ENCODE peak calls at places on chromosomes 16 and 17, in five cellular contexts. L, S, J, K and B are unnamed samples.

GRCh38 chr16:13153696-13154095 is 252.3 kb downstream of the SHISA9 start:
- DNase-seq in S (no peak), J (no peak), L (no peak), K (no peak), B (no peak)

GRCh38 chr17:40538019-40538935 is 27.0 kb downstream of the CCR7 start:
- DNase-seq in L (peak), S (no peak), K (no peak), J (no peak), B (no peak)

GRCh38 chr16:85812031-85812807 is 12.7 kb downstream of the COX4I1 start:
- DNase-seq in K (no peak), L (no peak), S (no peak), J (no peak), B (no peak)

GRCh38 chr17:66541461-66542182 is 239.2 kb downstream of the PRKCA start:
- DNase-seq in L (no peak), K (no peak), J (no peak), S (peak), B (no peak)

GRCh38 chr17:31859487-31860008 is 504 bp upstream of the COPRS start:
- DNase-seq in J (peak), L (no peak), K (no peak), S (no peak), B (peak)

GRCh38 chr17:66465701-66466100 is 163.3 kb downstream of the PRKCA start:
- DNase-seq in K (no peak), J (no peak), L (no peak), S (peak), B (no peak)

GRCh38 chr16:15961060-15961511 is 11.7 kb downstream of the ABCC1 start:
- DNase-seq in S (no peak), K (no peak), J (no peak), L (peak), B (no peak)

GRCh38 chr16:86819523-86819887 is 241.2 kb downstream of the FOXL1 start:
- DNase-seq in J (no peak), S (no peak), L (no peak), K (no peak), B (no peak)

GRCh38 chr17:79510071-79510470 is 100.8 kb downstream of the RBFOX3 start:
- DNase-seq in K (no peak), S (no peak), J (no peak), L (no peak), B (no peak)

GRCh38 chr16:86929149-86929871 is 351.0 kb downstream of the FOXL1 start:
- DNase-seq in J (peak), L (peak), S (peak), K (no peak), B (no peak)

GRCh38 chr16:48353565-48354163 is 31.5 kb downstream of the SIAH1 start:
- DNase-seq in L (peak), S (peak), K (peak), J (peak), B (peak)

GRCh38 chr17:81487487-81488275 is 24.9 kb downstream of the ACTG1 start:
- DNase-seq in L (peak), K (peak), S (peak), J (peak), B (peak)

GRCh38 chr16:85141491-85142128 is 29.3 kb upstream of the CIBAR2 start:
- DNase-seq in L (no peak), J (no peak), K (no peak), S (no peak), B (no peak)

GRCh38 chr16:50666658-50667496 is 14.2 kb downstream of the SNX20 start:
- DNase-seq in K (no peak), J (no peak), L (no peak), S (no peak), B (peak)

GRCh38 chr17:35577826-35578194 is 561 bp downstream of the PEX12 start:
- DNase-seq in J (peak), L (peak), S (peak), K (no peak), B (no peak)

GRCh38 chr16:48910214-48910613 is 300.2 kb upstream of the N4BP1 start:
- DNase-seq in J (no peak), S (no peak), K (no peak), L (no peak), B (no peak)

GRCh38 chr17:42194133-42194899 is at the start of gene GHDC:
- DNase-seq in L (peak), S (peak), J (peak), K (peak), B (peak)

GRCh38 chr17:1221209-1221608 is 41.4 kb upstream of the ABR start:
- DNase-seq in K (no peak), J (peak), L (no peak), S (no peak), B (no peak)

GRCh38 chr16:85028638-85029412 is 1.2 kb downstream of the KIAA0513 start:
- DNase-seq in K (no peak), L (peak), S (peak), J (peak), B (no peak)

GRCh38 chr17:13437966-13438779 is 163.6 kb downstream of the HS3ST3A1 start:
- DNase-seq in L (no peak), J (no peak), K (peak), S (peak), B (no peak)

GRCh38 chr16:31706318-31706717 is 167.3 kb upstream of the ZNF267 start:
- DNase-seq in L (no peak), S (no peak), K (no peak), J (no peak), B (no peak)

GRCh38 chr17:41544497-41544896 is 16.4 kb upstream of the KRT19 start:
- DNase-seq in L (no peak), J (no peak), S (no peak), K (no peak), B (no peak)

GRCh38 chr16:17448640-17449638 is 21.8 kb downstream of the XYLT1 start:
- DNase-seq in K (no peak), S (no peak), L (no peak), J (no peak), B (no peak)

GRCh38 chr17:73013816-73014663 is 78.4 kb downstream of the SLC39A11 start:
- DNase-seq in S (peak), K (no peak), J (no peak), L (peak), B (no peak)

GRCh38 chr16:5875416-5875815 is 777.8 kb upstream of the EEF2KMT start:
- DNase-seq in S (no peak), J (no peak), L (no peak), K (no peak), B (no peak)

GRCh38 chr17:73616873-73617430 is 27.3 kb downstream of the SDK2 start:
- DNase-seq in L (no peak), K (no peak), S (no peak), J (no peak), B (no peak)

GRCh38 chr16:57938936-57939871 is 31.7 kb downstream of the CNGB1 start:
- DNase-seq in S (no peak), L (peak), K (no peak), J (peak), B (no peak)

GRCh38 chr17:11412653-11413052 is 171.6 kb downstream of the SHISA6 start:
- DNase-seq in S (no peak), L (no peak), K (no peak), J (no peak), B (no peak)

GRCh38 chr17:81995463-81996231 is 18.2 kb downstream of the ASPSCR1 start:
- DNase-seq in K (no peak), L (no peak), S (no peak), J (no peak), B (peak)

GRCh38 chr17:19383681-19384470 is 3.1 kb downstream of the MFAP4 start:
- DNase-seq in K (no peak), S (no peak), J (no peak), L (peak), B (no peak)

GRCh38 chr16:59586331-59586730 is 852.2 kb upstream of the GOT2 start:
- DNase-seq in L (no peak), J (no peak), S (no peak), K (no peak), B (no peak)

GRCh38 chr17:82383411-82383810 is 11.8 kb downstream of the UTS2R start:
- DNase-seq in S (no peak), K (no peak), J (no peak), L (no peak), B (no peak)

GRCh38 chr17:5584383-5584951 is at the start of gene NLRP1:
- DNase-seq in L (peak), J (peak), K (no peak), S (peak), B (peak)

GRCh38 chr17:83054518-83055125 is 24.8 kb upstream of the METRNL start:
- DNase-seq in J (no peak), S (no peak), K (no peak), L (no peak), B (no peak)

GRCh38 chr17:50864747-50865059 is 1.5 kb downstream of the TOB1 start:
- DNase-seq in K (no peak), J (no peak), S (no peak), L (no peak), B (no peak)

GRCh38 chr17:50865868-50866260 is 290 bp downstream of the TOB1 start:
- DNase-seq in K (no peak), L (no peak), S (no peak), J (no peak), B (no peak)

GRCh38 chr17:50863931-50864330 is 2.2 kb downstream of the TOB1 start:
- DNase-seq in J (no peak), L (no peak), S (no peak), K (no peak), B (no peak)

GRCh38 chr17:50866261-50866949 is at the start of gene TOB1:
- DNase-seq in L (peak), K (peak), S (peak), J (peak), B (peak)

GRCh38 chr17:50865060-50865867 is 890 bp downstream of the TOB1 start:
- DNase-seq in K (peak), L (peak), S (peak), J (peak), B (peak)
- H3K14ac ChIP-seq in K (peak), L (peak), S (peak), J (peak), B (peak)

GRCh38 chr17:8376302-8377067 is at the start of gene KRABD2:
- DNase-seq in L (peak), K (peak), J (peak), S (peak), B (peak)
- H3K14ac ChIP-seq in L (peak), K (no peak), J (peak), S (peak), B (peak)

DNA sequence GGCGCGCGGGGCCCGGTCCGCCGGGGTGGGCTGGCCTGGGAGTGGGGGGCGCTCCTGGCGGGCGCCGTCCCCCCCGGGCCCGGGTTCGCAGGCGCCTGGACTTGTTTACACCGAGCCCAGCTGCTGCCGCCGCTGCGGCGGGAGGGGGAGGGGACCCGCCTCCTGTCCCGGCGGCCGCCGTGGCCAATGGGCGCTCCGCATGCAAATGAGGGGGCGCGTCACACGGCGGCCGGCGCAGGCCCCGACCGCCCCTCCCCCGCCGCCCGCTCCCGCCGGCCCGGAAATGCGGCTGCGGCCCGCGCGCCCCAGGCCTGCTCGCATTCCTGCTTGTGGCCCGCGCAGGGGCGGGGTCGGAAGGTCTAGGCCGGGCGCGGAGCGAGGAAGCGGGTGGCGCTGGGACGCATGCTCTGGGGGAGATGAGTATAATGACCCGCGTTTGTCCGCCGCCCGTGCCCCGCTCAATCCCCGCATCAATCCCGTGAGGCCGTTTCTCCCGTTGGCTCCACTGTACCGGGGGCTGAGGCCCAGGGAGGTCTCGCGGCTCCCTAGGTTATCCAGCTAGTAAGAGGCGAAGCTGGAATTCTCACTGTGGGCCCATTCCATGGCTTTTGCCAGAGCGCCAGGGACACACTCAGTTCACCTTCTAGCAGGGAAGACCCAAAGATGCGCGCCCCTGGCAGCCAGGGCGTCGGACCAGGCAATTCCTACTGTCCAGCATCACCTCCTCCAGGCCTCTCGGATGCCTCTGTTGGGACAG is at the start of gene YPEL3:
- DNase-seq in S (peak), K (peak), L (peak), J (peak), B (peak)
- H3K14ac ChIP-seq in S (peak), K (peak), L (peak), J (peak), B (peak)

DNA sequence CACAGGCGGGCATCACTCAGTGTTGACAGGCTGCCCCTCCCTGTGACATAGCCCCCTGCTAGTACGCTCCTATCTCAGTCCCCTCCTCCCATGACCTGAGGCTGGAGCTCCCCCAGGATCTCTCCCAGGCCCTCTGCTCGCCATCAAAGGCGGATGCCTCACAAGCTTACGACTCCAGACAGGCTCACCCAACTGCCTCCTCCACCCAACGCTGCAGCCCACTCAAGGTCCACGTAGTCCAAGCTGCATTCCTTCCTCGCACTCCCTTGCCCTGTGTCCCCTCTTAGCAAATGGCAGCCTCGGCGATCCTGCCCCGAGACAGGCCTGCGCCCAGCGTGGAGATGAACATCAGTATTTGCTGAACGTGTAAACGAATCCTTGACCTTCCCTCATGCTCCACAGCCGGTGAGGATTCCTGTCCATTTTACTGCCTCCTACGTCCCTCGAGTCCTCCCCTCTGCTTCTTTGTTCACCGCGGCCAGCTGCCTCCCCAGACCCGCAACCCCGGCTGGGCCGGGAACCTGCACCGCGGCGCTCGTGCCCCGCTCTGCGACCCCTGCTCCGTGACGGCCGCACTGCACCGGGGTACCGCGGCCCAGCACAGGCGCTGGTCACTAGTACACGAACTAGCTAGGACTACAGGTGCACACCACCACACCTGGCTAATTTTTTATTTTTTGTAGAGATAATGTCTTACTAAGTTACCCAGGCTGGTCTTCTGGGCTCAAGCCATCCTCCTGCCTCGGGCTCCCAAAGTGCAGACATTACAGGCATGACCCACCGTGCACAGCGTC is 838 bp upstream of the TMEM97 start:
- DNase-seq in J (peak), K (peak), S (no peak), L (no peak), B (peak)
- H3K14ac ChIP-seq in J (peak), K (no peak), S (peak), L (no peak), B (peak)